ENCODE peak calls at places on chromosomes 1 and 21, in six cellular contexts. F is cardiac muscle cell, L is SJSA1, P is heart right ventricle, S is Peyer's patch, C is GM06990. N is an unnamed sample.

GRCh38 chr1:205494119-205494518 is 10.3 kb upstream of the CDK18 start:
- DNase-seq in F (no peak), P (no peak), C (no peak), S (no peak), L (no peak), N (no peak)

GRCh38 chr1:161115132-161115711 is 2.6 kb downstream of the PFDN2 start:
- DNase-seq in P (no peak), L (peak; percentile 58), F (peak; percentile 92), S (no peak), C (no peak), N (no peak)

GRCh38 chr1:37621326-37621870 is 13.3 kb downstream of the RSPO1 start:
- DNase-seq in C (no peak), S (no peak), F (no peak), L (no peak), P (no peak), N (no peak)

GRCh38 chr21:43726686-43727570 is 8.0 kb downstream of the PDXK start:
- DNase-seq in S (no peak), C (no peak), L (no peak), P (peak; percentile 45), F (no peak), N (peak; percentile 78)

GRCh38 chr1:66556161-66556611 is 22.2 kb downstream of the SGIP1 start:
- DNase-seq in P (no peak), L (no peak), F (no peak), S (no peak), C (no peak), N (no peak)

GRCh38 chr1:194533641-194534040 is 1347.2 kb upstream of the B3GALT2 start:
- DNase-seq in L (no peak), S (no peak), C (no peak), P (no peak), F (no peak), N (no peak)

GRCh38 chr1:54997711-54997986 is 1.1 kb upstream of the BSND start:
- DNase-seq in P (no peak), C (no peak), F (no peak), S (no peak), L (no peak), N (no peak)

GRCh38 chr1:42529724-42530161 is 66.7 kb downstream of the CCDC30 start:
- DNase-seq in S (no peak), C (no peak), L (no peak), F (peak; percentile 7), P (no peak), N (no peak)

GRCh38 chr21:26626187-26626586 is 53.1 kb upstream of the CYYR1 start:
- DNase-seq in P (no peak), S (no peak), C (no peak), F (no peak), L (no peak), N (no peak)

GRCh38 chr1:6523566-6523965 is 30.7 kb downstream of the NOL9 start:
- DNase-seq in S (no peak), F (peak; percentile 53), P (no peak), C (no peak), L (no peak), N (peak; percentile 48)

GRCh38 chr1:30376054-30376453 is 347.3 kb downstream of the MATN1 start:
- DNase-seq in C (no peak), L (peak; percentile 15), F (no peak), P (no peak), S (peak; percentile 19), N (no peak)

GRCh38 chr1:118158918-118159317 is 26.1 kb downstream of the SPAG17 start:
- DNase-seq in C (no peak), L (peak; percentile 51), F (peak; percentile 82), S (no peak), P (no peak), N (no peak)

GRCh38 chr1:11736746-11737639 is 1.1 kb downstream of the AGTRAP start:
- DNase-seq in L (no peak), C (no peak), P (peak; percentile 43), S (no peak), F (peak; percentile 86), N (peak; percentile 89)

GRCh38 chr1:47442844-47443529 is 5.1 kb downstream of the FOXD2 start:
- DNase-seq in P (no peak), F (no peak), S (no peak), L (no peak), C (no peak), N (no peak)

GRCh38 chr1:201535046-201535777 is 3.7 kb upstream of the NAV1 start:
- DNase-seq in F (no peak), L (no peak), C (no peak), S (no peak), P (no peak), N (no peak)

GRCh38 chr1:186829679-186830587 is 1.2 kb downstream of the PLA2G4A start:
- DNase-seq in S (no peak), P (no peak), F (no peak), C (no peak), L (no peak), N (no peak)

GRCh38 chr1:15637833-15638232 is 20.6 kb downstream of the DDI2 start:
- DNase-seq in P (no peak), C (no peak), F (no peak), L (no peak), S (no peak), N (no peak)

GRCh38 chr1:6313382-6314265 is 52.7 kb upstream of the GPR153 start:
- DNase-seq in C (no peak), F (no peak), L (no peak), P (no peak), S (no peak), N (no peak)

GRCh38 chr1:208410409-208410808 is 166.2 kb upstream of the PLXNA2 start:
- DNase-seq in S (no peak), P (no peak), C (no peak), F (no peak), L (no peak), N (no peak)

GRCh38 chr1:204438628-204439027 is 27.0 kb upstream of the PPP1R15B start:
- DNase-seq in P (no peak), C (no peak), L (no peak), S (no peak), F (peak; percentile 97), N (peak; percentile 75)

GRCh38 chr1:204441558-204441957 is 29.9 kb upstream of the PPP1R15B start:
- DNase-seq in C (no peak), F (no peak), S (no peak), L (no peak), P (no peak), N (no peak)

GRCh38 chr1:204442376-204443259 is 31.0 kb upstream of the PPP1R15B start:
- DNase-seq in C (no peak), F (peak; percentile 26), P (no peak), L (no peak), S (no peak), N (no peak)

GRCh38 chr1:204437796-204438570 is 26.4 kb upstream of the PPP1R15B start:
- DNase-seq in C (no peak), P (no peak), L (no peak), S (no peak), F (no peak), N (no peak)

DNA sequence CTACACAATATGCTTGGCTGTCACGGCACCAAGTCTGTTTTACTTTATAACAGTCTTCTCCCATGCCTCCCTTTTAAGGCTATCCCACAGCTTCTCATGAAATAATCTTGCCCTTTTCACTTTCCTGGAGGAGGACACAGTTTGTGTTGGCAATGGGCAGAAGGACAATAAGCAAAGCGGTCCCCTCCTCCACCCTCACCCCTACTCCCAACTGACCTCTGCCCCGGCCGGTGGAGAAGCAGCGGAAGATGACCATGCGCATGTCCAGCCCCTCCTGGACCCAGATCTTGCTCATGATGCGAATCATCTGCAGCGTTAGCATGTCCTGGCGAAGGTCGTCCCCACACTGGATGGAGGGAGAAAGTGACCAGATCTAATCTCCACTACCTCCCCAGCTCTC is 28.4 kb upstream of the PPP1R15B start:
- DNase-seq in P (no peak), C (no peak), F (no peak), L (no peak), S (no peak), N (no peak)
- H3K36me3 ChIP-seq in P (no peaks in the 10 kb centered on the region), C (peaks cover 27% of the 10 kb centered on the region), F (peaks cover 78% of the 10 kb centered on the region), L (no peaks in the 10 kb centered on the region), S (no peaks in the 10 kb centered on the region), N (no peaks in the 10 kb centered on the region)

GRCh38 chr1:81950845-81951244 is 150.1 kb downstream of the ADGRL2 start:
- DNase-seq in S (no peak), F (no peak), L (no peak), P (no peak), C (no peak), N (no peak)
- H3K36me3 ChIP-seq in S (no peaks in the 10 kb centered on the region), F (peaks cover 10% of the 10 kb centered on the region), L (no peaks in the 10 kb centered on the region), P (no peaks in the 10 kb centered on the region), C (no peaks in the 10 kb centered on the region), N (no peaks in the 10 kb centered on the region)

GRCh38 chr1:43565600-43566360 is 35.1 kb downstream of the PTPRF start:
- DNase-seq in L (peak; percentile 58), C (no peak), F (peak; percentile 75), P (peak; percentile 70), S (peak; percentile 74), N (peak; percentile 91)
- H3K36me3 ChIP-seq in L (no peaks in the 10 kb centered on the region), C (no peaks in the 10 kb centered on the region), F (no peaks in the 10 kb centered on the region), P (no peaks in the 10 kb centered on the region), S (no peaks in the 10 kb centered on the region), N (no peaks in the 10 kb centered on the region)

GRCh38 chr21:38824124-38824822 is 18.5 kb downstream of the ETS2 start:
- DNase-seq in L (no peak), P (no peak), S (peak; percentile 74), C (no peak), F (no peak), N (no peak)
- H3K36me3 ChIP-seq in L (peaks cover 67% of the 10 kb centered on the region), P (peaks cover 8% of the 10 kb centered on the region), S (peaks cover 6% of the 10 kb centered on the region), C (peaks cover 2% of the 10 kb centered on the region), F (peaks cover 46% of the 10 kb centered on the region), N (peaks cover 13% of the 10 kb centered on the region)

GRCh38 chr1:10209905-10210810 is at the start of gene KIF1B:
- DNase-seq in S (peak; percentile 99), F (peak; percentile 99), L (peak; percentile 99), P (peak; percentile 99), C (peak; percentile 98), N (peak; percentile 99)

GRCh38 chr1:10209590-10209904 is 823 bp upstream of the KIF1B start:
- DNase-seq in F (no peak), S (no peak), L (no peak), P (no peak), C (no peak), N (no peak)

GRCh38 chr1:10210841-10211804 is 753 bp downstream of the KIF1B start:
- DNase-seq in S (peak; percentile 84), F (peak; percentile 96), L (peak; percentile 95), P (peak; percentile 87), C (peak; percentile 29), N (peak; percentile 96)

GRCh38 chr1:10208537-10208936 is 1.8 kb upstream of the KIF1B start:
- DNase-seq in F (no peak), L (no peak), C (no peak), P (no peak), S (no peak), N (no peak)

DNA sequence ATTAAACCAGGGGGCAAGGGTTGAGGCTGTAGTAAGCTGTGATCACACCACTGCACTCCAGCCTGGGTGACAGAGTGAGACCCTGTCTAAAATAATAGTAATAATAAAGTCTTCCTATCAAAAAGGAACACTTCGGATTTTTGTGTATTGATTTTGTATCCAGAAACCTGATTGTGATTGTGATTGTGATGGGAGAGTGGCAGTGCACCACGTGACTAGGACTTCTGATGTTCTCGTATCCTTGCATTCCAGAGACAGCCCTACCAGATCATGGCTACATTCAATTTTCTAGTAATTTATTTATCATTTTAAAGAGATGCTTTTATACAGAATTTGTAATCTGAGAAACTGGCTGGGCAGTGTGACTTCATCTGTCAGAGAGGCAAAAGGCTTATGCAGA is 2.6 kb upstream of the KIF1B start:
- DNase-seq in P (no peak), L (no peak), F (no peak), C (no peak), S (no peak), N (peak; percentile 13)
- H3K36me3 ChIP-seq in P (no peaks in the 10 kb centered on the region), L (peaks cover 9% of the 10 kb centered on the region), F (no peaks in the 10 kb centered on the region), C (no peaks in the 10 kb centered on the region), S (no peaks in the 10 kb centered on the region), N (no peaks in the 10 kb centered on the region)

GRCh38 chr1:147238925-147239820 is 3.3 kb upstream of the CHD1L start:
- DNase-seq in C (no peak), P (no peak), S (no peak), L (no peak), F (no peak), N (no peak)
- H3K36me3 ChIP-seq in C (no peaks in the 10 kb centered on the region), P (no peaks in the 10 kb centered on the region), S (no peaks in the 10 kb centered on the region), L (peaks cover 3% of the 10 kb centered on the region), F (no peaks in the 10 kb centered on the region), N (no peaks in the 10 kb centered on the region)

N was measured in aorta.